ENCODE peak calls at places on chromosomes 4 and X, in seven cellular contexts. H is transverse colon, T is esophagus muscularis mucosa, J is ovary, C is A549, K is H1, F is K562. O is an unnamed sample.
A peak's percentile ranks its signal among the peaks of the same experiment; 100 is the strongest.

GRCh38 chr4:27720010-27720766 is 859.5 kb downstream of the STIM2 start:
- DNase-seq in H (no peak), T (no peak), J (no peak), C (no peak), K (no peak), F (no peak), O (no peak)

GRCh38 chr4:7335363-7336066 is 99.2 kb downstream of the PSAPL1 start:
- DNase-seq in H (peak; percentile 59), T (no peak), J (peak; percentile 67), C (peak; percentile 69), K (peak; percentile 98), F (peak; percentile 73), O (peak; percentile 91)

GRCh38 chr4:24659241-24659961 is 75.0 kb upstream of the DHX15 start:
- DNase-seq in H (no peak), T (no peak), J (no peak), C (no peak), K (no peak), F (no peak), O (no peak)

GRCh38 chr4:79820427-79820826 is 252.6 kb downstream of the ANTXR2 start:
- DNase-seq in H (no peak), T (no peak), J (no peak), C (no peak), K (no peak), F (no peak), O (no peak)

GRCh38 chr4:102564399-102564921 is 63.3 kb downstream of the NFKB1 start:
- DNase-seq in H (no peak), T (no peak), J (no peak), C (no peak), K (no peak), F (no peak), O (peak; percentile 37)

GRCh38 chr4:140237616-140238352 is 83.8 kb upstream of the MAML3 start:
- DNase-seq in H (peak; percentile 71), T (no peak), J (peak; percentile 70), C (no peak), K (peak; percentile 71), F (no peak), O (peak; percentile 53)

GRCh38 chr4:75724867-75725724 is 719 bp downstream of the USO1 start:
- DNase-seq in H (peak; percentile 80), T (peak; percentile 92), J (peak; percentile 77), C (peak; percentile 45), K (peak; percentile 69), F (peak; percentile 74), O (peak; percentile 92)

GRCh38 chr4:20625460-20625859 is 74.8 kb upstream of the PACRGL start:
- DNase-seq in H (peak; percentile 51), T (no peak), J (no peak), C (no peak), K (no peak), F (no peak), O (no peak)

GRCh38 chr4:91622925-91623600 is 680.7 kb upstream of the GRID2 start:
- DNase-seq in H (no peak), T (no peak), J (no peak), C (no peak), K (no peak), F (no peak), O (no peak)

GRCh38 chr4:93776386-93777080 is 52.0 kb upstream of the ATOH1 start:
- DNase-seq in H (no peak), T (no peak), J (no peak), C (peak; percentile 3), K (no peak), F (no peak), O (no peak)

GRCh38 chrX:152915541-152916241 is 17.8 kb downstream of the ZNF185 start:
- DNase-seq in H (no peak), T (no peak), J (no peak), C (peak; percentile 51), K (peak; percentile 65), F (peak; percentile 72), O (no peak)

GRCh38 chrX:27136325-27136724 is 326.8 kb downstream of the PPP4R3C start:
- DNase-seq in H (no peak), T (no peak), J (no peak), C (no peak), K (no peak), F (no peak), O (no peak)

GRCh38 chr4:166341992-166342391 is 469.0 kb downstream of the TLL1 start:
- DNase-seq in H (no peak), T (no peak), J (no peak), C (no peak), K (no peak), F (no peak), O (no peak)

GRCh38 chrX:9501362-9501761 is 36.5 kb downstream of the TBL1X start:
- DNase-seq in H (no peak), T (no peak), J (no peak), C (no peak), K (no peak), F (no peak), O (no peak)

GRCh38 chr4:11765849-11766453 is 337.3 kb upstream of the HS3ST1 start:
- DNase-seq in H (peak; percentile 14), T (no peak), J (no peak), C (peak; percentile 0), K (no peak), F (peak; percentile 18), O (no peak)

GRCh38 chrX:68084765-68085164 is 348.5 kb downstream of the OPHN1 start:
- DNase-seq in H (no peak), T (no peak), J (no peak), C (no peak), K (no peak), F (no peak), O (no peak)

GRCh38 chr4:25970691-25971427 is 56.8 kb downstream of the SMIM20 start:
- DNase-seq in H (peak; percentile 39), T (no peak), J (no peak), C (no peak), K (no peak), F (no peak), O (no peak)

GRCh38 chrX:41759817-41760216 is 35.8 kb downstream of the GPR82 start:
- DNase-seq in H (no peak), T (no peak), J (no peak), C (no peak), K (no peak), F (peak; percentile 14), O (no peak)

GRCh38 chr4:180059216-180059881 is 2183.9 kb upstream of the TENM3 start:
- DNase-seq in H (peak; percentile 10), T (no peak), J (no peak), C (peak; percentile 0), K (peak; percentile 56), F (no peak), O (peak; percentile 74)

GRCh38 chrX:41291309-41291708 is 42.7 kb upstream of the DDX3X start:
- DNase-seq in H (no peak), T (no peak), J (no peak), C (no peak), K (no peak), F (no peak), O (no peak)

GRCh38 chrX:41200785-41201184 is 115.5 kb downstream of the USP9X start:
- DNase-seq in H (no peak), T (no peak), J (no peak), C (no peak), K (no peak), F (no peak), O (no peak)

GRCh38 chr4:147056951-147057630 is 111.4 kb upstream of the TTC29 start:
- DNase-seq in H (no peak), T (no peak), J (no peak), C (no peak), K (no peak), F (no peak), O (no peak)

GRCh38 chr4:176583278-176583677 is 209.4 kb downstream of the VEGFC start:
- DNase-seq in H (no peak), T (no peak), J (no peak), C (no peak), K (no peak), F (no peak), O (no peak)

GRCh38 chrX:136250191-136251041 is 784 bp downstream of the MAP7D3 start:
- DNase-seq in H (no peak), T (no peak), J (no peak), C (peak; percentile 40), K (peak; percentile 49), F (no peak), O (no peak)

GRCh38 chr4:10706236-10706635 is 21.7 kb upstream of the CLNK start:
- DNase-seq in H (no peak), T (no peak), J (no peak), C (no peak), K (no peak), F (no peak), O (no peak)

DNA sequence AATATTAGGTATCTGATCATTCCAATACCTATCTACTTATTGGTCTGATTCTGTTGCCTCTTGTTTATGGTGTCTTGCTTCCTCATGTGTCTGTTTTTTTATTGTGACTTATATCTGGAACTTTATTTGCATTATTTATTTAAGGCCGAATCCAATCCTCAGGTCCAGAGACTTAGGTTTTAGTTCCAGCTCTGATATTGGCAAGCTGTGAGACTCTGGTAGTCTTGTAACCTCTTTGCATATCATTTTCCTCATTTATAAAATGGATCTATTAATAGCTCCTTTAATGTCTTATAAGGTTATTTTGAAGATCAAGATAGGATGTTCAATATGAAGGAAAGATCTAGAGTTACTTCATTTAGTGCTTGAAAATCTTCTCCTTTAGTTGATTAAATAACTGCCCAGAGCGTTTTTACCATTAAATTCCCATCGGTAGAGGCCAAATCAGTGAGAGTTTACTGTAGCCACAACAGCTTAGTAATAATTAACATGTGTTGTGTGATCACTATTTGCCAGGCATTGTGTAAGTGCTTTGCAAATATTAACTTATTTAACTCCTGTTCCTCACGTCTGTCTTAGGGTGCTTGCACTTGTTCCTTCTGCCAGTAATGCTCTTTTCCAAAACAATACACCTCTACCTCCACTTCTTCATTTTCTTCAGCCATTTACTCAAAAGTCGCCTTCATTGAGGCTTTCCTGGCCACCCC is 82.2 kb downstream of the CC2D2A start:
- DNase-seq in H (no peak), T (no peak), J (no peak), C (no peak), K (no peak), F (no peak), O (no peak)
- H3K4me1 ChIP-seq in H (no peaks in the 10 kb centered on the region), T (no peaks in the 10 kb centered on the region), J (no peaks in the 10 kb centered on the region), C (peaks cover 14% of the 10 kb centered on the region), K (no peaks in the 10 kb centered on the region), F (no peaks in the 10 kb centered on the region), O (peaks cover 4% of the 10 kb centered on the region)

GRCh38 chr4:77877167-77877566 is 14.5 kb downstream of the MRPL1 start:
- DNase-seq in H (no peak), T (no peak), J (no peak), C (no peak), K (no peak), F (no peak), O (no peak)
- TF ChIP-seq POLR2A in H (no peak), T (no peak), J (no peak), C (no peak), K (no peak), F (no peak), O (no peak)

DNA sequence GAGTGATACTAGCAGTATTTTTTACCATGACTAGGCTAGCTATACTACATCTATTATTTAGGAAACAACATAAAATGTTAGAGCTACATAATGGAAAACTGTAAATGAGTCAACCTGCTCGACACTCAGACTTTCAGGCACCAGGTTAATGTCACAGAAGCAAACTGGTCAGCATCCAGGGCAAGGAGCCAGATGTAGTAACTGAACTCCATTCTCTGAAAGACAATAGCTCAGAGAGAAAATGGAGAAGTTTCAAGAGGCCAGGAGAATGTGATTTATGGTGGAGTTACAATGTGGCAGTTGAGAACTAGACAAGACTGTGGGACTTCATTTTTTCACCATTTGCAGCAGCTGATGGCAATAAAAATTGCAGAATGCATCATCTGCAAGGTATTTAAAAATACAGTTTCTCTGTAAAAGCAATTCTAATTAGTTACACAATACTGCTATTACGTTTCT is 342.7 kb upstream of the PABPC4L start:
- DNase-seq in H (peak; percentile 11), T (no peak), J (no peak), C (no peak), K (no peak), F (no peak), O (no peak)
- TF ChIP-seq EP300 in H (no peak), T (no peak), J (no peak), C (no peak), K (no peak), F (no peak), O (no peak)

GRCh38 chr4:82371398-82371972 is 2.3 kb downstream of the HNRNPD start:
- DNase-seq in H (no peak), T (no peak), J (no peak), C (no peak), K (no peak), F (peak; percentile 59), O (no peak)
- H3K4me1 ChIP-seq in H (peaks cover 50% of the 10 kb centered on the region), T (peaks cover 77% of the 10 kb centered on the region), J (peaks cover 11% of the 10 kb centered on the region), C (peaks cover 46% of the 10 kb centered on the region), K (no peaks in the 10 kb centered on the region), F (peaks cover 26% of the 10 kb centered on the region), O (peaks cover 52% of the 10 kb centered on the region)